ENCODE peak calls at places on chromosomes 6 and 20, in nine cellular contexts. V, Y, S, E, J, P, F, R and M are unnamed samples.
A peak's percentile ranks its signal among the peaks of the same experiment; 100 is the strongest.

GRCh38 chr6:160428818-160429744 is 80.9 kb downstream of the SLC22A3 start:
- DNase-seq in V (no peak), Y (no peak), S (peak; percentile 53), E (no peak), J (no peak), P (no peak), F (no peak), R (no peak), M (no peak)

GRCh38 chr6:157761331-157761921 is 61.6 kb upstream of the SNX9 start:
- DNase-seq in V (peak; percentile 76), Y (no peak), S (peak; percentile 84), E (peak; percentile 69), J (peak; percentile 89), P (no peak), F (peak; percentile 74), R (peak; percentile 91), M (no peak)

GRCh38 chr20:25282034-25282781 is 34.3 kb downstream of the PYGB start:
- DNase-seq in V (no peak), Y (no peak), S (no peak), E (no peak), J (no peak), P (no peak), F (no peak), R (no peak), M (no peak)

GRCh38 chr6:9347608-9348007 is 912.3 kb upstream of the SLC35B3 start:
- DNase-seq in V (no peak), Y (no peak), S (no peak), E (no peak), J (no peak), P (no peak), F (no peak), R (no peak), M (no peak)

GRCh38 chr6:118896339-118897136 is 2.6 kb downstream of the ASF1A start:
- DNase-seq in V (peak; percentile 69), Y (peak; percentile 40), S (peak; percentile 80), E (peak; percentile 78), J (peak; percentile 73), P (no peak), F (peak; percentile 49), R (peak; percentile 80), M (peak; percentile 68)

GRCh38 chr20:4156411-4156810 is 141.1 kb upstream of the RNF24 start:
- DNase-seq in V (no peak), Y (no peak), S (no peak), E (no peak), J (no peak), P (no peak), F (no peak), R (no peak), M (no peak)

GRCh38 chr6:56708810-56709597 is 66.3 kb upstream of the DST start:
- DNase-seq in V (peak; percentile 76), Y (peak; percentile 78), S (peak; percentile 91), E (peak; percentile 68), J (peak; percentile 90), P (no peak), F (peak; percentile 85), R (peak; percentile 87), M (peak; percentile 92)

GRCh38 chr20:12064540-12064939 is 146.8 kb downstream of the BTBD3 start:
- DNase-seq in V (no peak), Y (no peak), S (no peak), E (no peak), J (no peak), P (no peak), F (no peak), R (no peak), M (no peak)

GRCh38 chr6:16947461-16948159 is 154.2 kb upstream of the STMND1 start:
- DNase-seq in V (peak; percentile 98), Y (peak; percentile 72), S (peak; percentile 66), E (peak; percentile 75), J (peak; percentile 94), P (peak; percentile 92), F (peak; percentile 100), R (peak; percentile 88), M (peak; percentile 100)

GRCh38 chr6:11393713-11394627 is 143.6 kb upstream of the TMEM170B start:
- DNase-seq in V (peak; percentile 3), Y (no peak), S (peak; percentile 48), E (peak; percentile 26), J (peak; percentile 64), P (no peak), F (peak; percentile 74), R (no peak), M (peak; percentile 27)

GRCh38 chr6:150297327-150298028 is 71.3 kb upstream of the IYD start:
- DNase-seq in V (no peak), Y (no peak), S (peak; percentile 93), E (peak; percentile 99), J (peak; percentile 74), P (no peak), F (peak; percentile 25), R (peak; percentile 83), M (peak; percentile 55)

GRCh38 chr20:63099426-63100267 is 92.9 kb upstream of the BHLHE23 start:
- DNase-seq in V (no peak), Y (no peak), S (no peak), E (no peak), J (no peak), P (no peak), F (no peak), R (no peak), M (no peak)
- TF ChIP-seq CTCF in V (no peak), Y (no peak), S (no peak), E (no peak), J (no peak), P (no peak), F (no peak), R (no peak), M (no peak)

GRCh38 chr6:124960757-124961467 is 1.3 kb upstream of the RNF217 start:
- DNase-seq in V (no peak), Y (no peak), S (peak; percentile 33), E (no peak), J (peak; percentile 24), P (no peak), F (peak; percentile 20), R (no peak), M (peak; percentile 37)
- H3K4me3 ChIP-seq in V (peak overlapping the region; percentile 83), Y (peak overlapping the region; percentile 27), S (peak overlapping the region; percentile 76), E (peak overlapping the region; percentile 87), J (peak overlapping the region; percentile 61), P (peak overlapping the region; percentile 90), F (peak overlapping the region; percentile 74), R (peak overlapping the region; percentile 79), M (peak overlapping the region; percentile 87)

GRCh38 chr6:32842690-32843089 is 1.2 kb downstream of the PSMB8 start:
- DNase-seq in V (no peak), Y (no peak), S (no peak), E (no peak), J (no peak), P (no peak), F (no peak), R (no peak), M (no peak)

GRCh38 chr6:32844839-32845372 is 1.1 kb upstream of the PSMB8 start:
- DNase-seq in V (no peak), Y (no peak), S (no peak), E (no peak), J (no peak), P (no peak), F (no peak), R (no peak), M (no peak)

GRCh38 chr6:32842021-32842650 is 1.7 kb downstream of the PSMB8 start:
- DNase-seq in V (no peak), Y (no peak), S (no peak), E (no peak), J (no peak), P (no peak), F (no peak), R (no peak), M (no peak)

GRCh38 chr6:32843979-32844838 is at the start of gene PSMB8:
- DNase-seq in V (peak; percentile 90), Y (peak; percentile 97), S (peak; percentile 94), E (peak; percentile 98), J (peak; percentile 91), P (peak; percentile 72), F (peak; percentile 91), R (peak; percentile 95), M (peak; percentile 92)

DNA sequence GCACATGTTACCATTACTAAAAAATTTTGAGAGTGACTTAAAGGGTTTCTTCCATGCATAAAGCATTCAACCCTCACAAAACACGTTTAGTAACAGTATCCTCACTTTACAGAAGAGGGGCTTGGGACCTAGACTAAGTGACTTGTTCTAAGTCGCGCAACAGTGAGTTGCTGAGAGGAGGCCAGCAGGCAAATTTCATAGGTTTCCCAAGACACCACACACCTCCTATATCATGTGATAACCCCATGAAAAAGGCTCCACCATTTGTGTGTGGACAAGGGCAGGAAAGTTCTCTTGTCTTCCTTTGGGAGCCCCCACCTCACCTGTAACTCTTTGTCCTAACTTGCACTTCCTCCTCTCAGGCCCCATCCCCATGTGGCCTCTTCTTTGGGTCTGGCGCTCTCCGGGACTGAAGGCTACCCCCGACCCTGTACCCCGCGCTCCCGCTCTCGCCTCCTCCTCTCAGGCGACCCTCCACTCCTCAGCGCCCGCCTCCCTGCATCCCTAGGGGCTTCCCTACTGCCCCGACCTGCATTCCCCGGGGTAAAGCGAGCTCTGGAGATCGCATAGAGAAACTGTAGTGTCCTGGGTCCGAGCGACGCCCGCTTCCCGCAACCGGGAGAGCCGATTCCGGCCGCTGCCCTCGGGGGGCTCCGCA is 397 bp downstream of the PSMB8 start:
- DNase-seq in V (no peak), Y (no peak), S (peak; percentile 15), E (no peak), J (peak; percentile 5), P (no peak), F (no peak), R (no peak), M (peak; percentile 23)
- TF ChIP-seq CTCF in V (no peak), Y (no peak), S (no peak), E (no peak), J (no peak), P (no peak), F (no peak), R (no peak), M (no peak)

GRCh38 chr6:128888444-128889175 is 5.7 kb downstream of the LAMA2 start:
- DNase-seq in V (no peak), Y (no peak), S (no peak), E (no peak), J (no peak), P (no peak), F (no peak), R (no peak), M (no peak)
- H3K4me3 ChIP-seq in V (no peak overlapping the region), Y (no peak overlapping the region), S (no peak overlapping the region), E (no peak overlapping the region), J (no peak overlapping the region), P (no peak overlapping the region), F (no peak overlapping the region), R (no peak overlapping the region), M (no peak overlapping the region)